ENCODE peak calls at places on chromosomes 4 and X, in seven cellular contexts. F is H9, M is mesendoderm, D is neuronal stem cell, R is H1, E is mesenchymal stem cell, L is trophoblast cell. K is an unnamed sample.

GRCh38 chr4:165720411-165721082 is 152.5 kb upstream of the TLL1 start:
- DNase-seq in M (no peak), L (no peak), D (no peak), R (no peak), F (no peak), E (no peak), K (no peak)

GRCh38 chr4:41296995-41297394 is 40.3 kb downstream of the UCHL1 start:
- DNase-seq in E (peak), R (no peak), L (no peak), F (no peak), M (no peak), D (no peak), K (no peak)

GRCh38 chr4:47251363-47252135 is 212.0 kb downstream of the COMMD8 start:
- DNase-seq in R (no peak), F (peak), D (no peak), E (no peak), M (peak), L (no peak), K (no peak)

GRCh38 chr4:58962424-58962823 is 1852.2 kb upstream of the IGFBP7 start:
- DNase-seq in R (no peak), E (no peak), D (no peak), L (no peak), M (no peak), F (no peak), K (no peak)

GRCh38 chr4:26263165-26263564 is 57.6 kb upstream of the RBPJ start:
- DNase-seq in L (no peak), F (peak), M (peak), R (no peak), D (no peak), E (no peak), K (no peak)

GRCh38 chr4:38145033-38145673 is 185.0 kb downstream of the PTTG2 start:
- DNase-seq in D (no peak), F (no peak), E (no peak), L (no peak), M (no peak), R (no peak), K (no peak)

GRCh38 chr4:168751263-168752225 is 254.7 kb downstream of the PALLD start:
- DNase-seq in E (peak), F (no peak), M (no peak), L (peak), D (no peak), R (no peak), K (peak)

GRCh38 chr4:145231906-145232700 is 51.7 kb upstream of the OTUD4 start:
- DNase-seq in R (no peak), L (no peak), E (no peak), M (no peak), D (no peak), F (no peak), K (peak)

GRCh38 chr4:143728171-143728570 is 27.7 kb upstream of the FREM3 start:
- DNase-seq in M (no peak), R (no peak), L (no peak), F (no peak), E (no peak), D (no peak), K (peak)

GRCh38 chr4:52015366-52015765 is 4.8 kb downstream of the LRRC66 start:
- DNase-seq in M (peak), F (no peak), L (no peak), E (peak), R (no peak), D (no peak), K (no peak)

GRCh38 chr4:108533876-108534275 is 86.5 kb upstream of the RPL34 start:
- DNase-seq in D (no peak), F (no peak), R (no peak), M (no peak), L (no peak), E (no peak), K (no peak)

GRCh38 chr4:82900016-82900334 is 560 bp upstream of the THAP9 start:
- DNase-seq in F (no peak), M (no peak), E (no peak), R (no peak), L (no peak), D (peak), K (peak)

GRCh38 chr4:17276821-17277220 is 235.1 kb downstream of the QDPR start:
- DNase-seq in L (no peak), M (peak), E (peak), D (no peak), R (no peak), F (no peak), K (peak)

GRCh38 chr4:156516698-156517097 is 454.9 kb downstream of the PDGFC start:
- DNase-seq in L (no peak), M (no peak), F (no peak), E (no peak), D (no peak), R (no peak), K (peak)

GRCh38 chr4:11774346-11774745 is 345.7 kb upstream of the HS3ST1 start:
- DNase-seq in M (no peak), E (no peak), R (no peak), D (no peak), L (no peak), F (no peak), K (no peak)

GRCh38 chr4:136484996-136485395 is 1047.3 kb downstream of the PCDH18 start:
- DNase-seq in F (no peak), E (no peak), M (peak), L (peak), R (no peak), D (no peak), K (no peak)

GRCh38 chr4:126957555-126958440 is 675.0 kb upstream of the INTU start:
- DNase-seq in R (no peak), D (no peak), L (no peak), M (no peak), E (peak), F (no peak), K (peak)

GRCh38 chr4:127045872-127046271 is 586.9 kb upstream of the INTU start:
- DNase-seq in L (no peak), R (no peak), E (no peak), M (no peak), F (peak), D (no peak), K (no peak)

GRCh38 chr4:32142075-32142474 is 1421.9 kb downstream of the PCDH7 start:
- DNase-seq in M (no peak), F (no peak), D (no peak), E (no peak), L (no peak), R (no peak), K (no peak)

GRCh38 chr4:121736735-121737351 is 28.1 kb downstream of the SMIM43 start:
- DNase-seq in F (no peak), M (peak), L (no peak), R (peak), D (peak), E (peak), K (peak)

GRCh38 chr4:138242076-138242829 is at the start of gene SLC7A11:
- DNase-seq in D (peak), L (peak), E (peak), R (peak), M (peak), F (peak), K (peak)

GRCh38 chr4:158189409-158189808 is 16.6 kb upstream of the GASK1B start:
- DNase-seq in F (no peak), L (no peak), M (no peak), E (no peak), D (no peak), R (no peak), K (no peak)

GRCh38 chr4:96016615-96017299 is 176.9 kb downstream of the PDHA2 start:
- DNase-seq in L (no peak), F (no peak), E (peak), R (no peak), M (peak), D (no peak), K (no peak)

GRCh38 chrX:129980043-129980442 is 2.4 kb upstream of the BCORL1 start:
- DNase-seq in F (no peak), L (no peak), D (no peak), M (no peak), E (no peak), R (peak), K (no peak)

GRCh38 chrX:132615396-132616131 is 126.7 kb upstream of the MBNL3 start:
- DNase-seq in D (peak), L (no peak), M (peak), F (peak), R (peak), E (peak), K (peak)

GRCh38 chr4:119604266-119604665 is 24.3 kb downstream of the PDE5A start:
- DNase-seq in R (no peak), D (no peak), F (no peak), E (no peak), L (no peak), M (no peak), K (no peak)
- H2BK5ac ChIP-seq in R (no peak), D (no peak), F (no peak), E (no peak), L (no peak), M (no peak), K (no peak)

GRCh38 chr4:76061421-76061820 is 13.1 kb upstream of the ART3 start:
- DNase-seq in F (no peak), D (no peak), M (no peak), L (no peak), R (no peak), E (no peak), K (no peak)
- H2BK5ac ChIP-seq in F (no peak), D (no peak), M (no peak), L (no peak), R (no peak), E (no peak), K (no peak)

GRCh38 chr4:169885893-169886292 is 128.1 kb upstream of the HPF1 start:
- DNase-seq in L (no peak), D (no peak), E (no peak), F (no peak), M (peak), R (no peak), K (no peak)

DNA sequence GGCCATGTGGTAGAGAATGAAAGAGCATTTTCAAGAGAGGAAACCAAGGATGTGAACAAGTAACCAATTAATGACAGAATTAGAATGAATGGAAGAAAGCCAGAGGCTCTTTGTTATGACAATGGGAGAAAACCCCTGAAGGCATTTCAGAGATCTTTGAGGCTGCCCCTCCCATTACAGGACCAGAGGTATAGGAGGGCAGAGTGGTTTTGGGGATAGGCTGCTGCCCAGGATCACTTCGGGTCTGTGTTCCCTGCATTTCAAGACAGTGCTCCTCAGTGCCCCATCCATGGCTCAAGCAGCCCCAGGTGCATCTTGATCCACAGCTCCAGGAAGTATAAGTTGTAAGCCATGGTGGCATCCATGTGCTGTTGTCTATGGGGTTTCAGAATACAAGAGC is 124.0 kb upstream of the HPF1 start:
- DNase-seq in R (no peak), M (no peak), L (no peak), F (no peak), E (no peak), D (no peak), K (no peak)
- H2BK5ac ChIP-seq in R (no peak), M (no peak), L (no peak), F (no peak), E (no peak), D (no peak), K (no peak)

DNA sequence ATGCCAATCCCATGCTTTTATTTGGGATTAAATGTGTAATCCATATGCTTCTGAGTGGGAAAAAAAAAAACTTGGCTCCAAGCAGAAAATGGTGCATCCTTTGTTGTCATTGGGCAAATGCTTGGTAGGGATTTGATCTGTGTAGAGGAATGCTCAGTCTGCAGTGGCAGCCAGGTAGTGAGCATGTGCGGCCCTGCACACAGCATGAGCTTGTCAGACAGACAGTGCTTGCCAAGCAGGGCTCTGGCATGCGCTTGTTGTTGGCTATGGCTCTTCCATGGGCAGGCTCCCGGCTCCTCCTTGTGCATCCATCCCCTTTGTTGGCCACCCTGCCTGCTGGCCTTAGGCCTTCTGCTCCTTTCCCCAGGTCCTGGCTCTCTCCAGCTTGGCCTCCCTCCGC is 130.3 kb downstream of the GPR143 start:
- DNase-seq in R (no peak), F (no peak), D (no peak), E (no peak), M (no peak), L (no peak), K (no peak)
- H2BK5ac ChIP-seq in R (no peak), F (no peak), D (no peak), E (no peak), M (no peak), L (no peak), K (no peak)

DNA sequence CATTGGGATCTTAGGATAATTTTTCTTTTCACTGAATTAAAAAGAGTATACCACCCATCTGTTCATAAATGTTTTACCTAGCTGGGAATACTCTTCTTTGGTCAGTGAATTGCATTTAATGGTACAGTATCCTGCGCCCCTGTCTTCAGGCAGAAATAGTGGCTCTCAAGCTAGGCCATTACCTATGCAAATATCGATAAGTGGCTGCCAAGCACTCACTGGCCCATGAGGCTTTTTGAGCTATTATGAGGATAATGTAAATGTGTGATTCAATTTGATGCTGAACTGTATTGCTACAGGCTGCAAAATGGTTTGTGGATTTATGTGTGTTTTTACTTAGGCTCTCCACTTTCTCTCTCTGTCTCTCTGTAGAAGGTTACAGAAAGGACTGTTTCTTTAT is 30.1 kb upstream of the MTMR1 start:
- DNase-seq in F (no peak), R (no peak), D (no peak), E (no peak), M (no peak), L (no peak), K (no peak)
- H2BK5ac ChIP-seq in F (no peak), R (no peak), D (no peak), E (no peak), M (no peak), L (no peak), K (no peak)

GRCh38 chr4:66235876-66236275 is 565.6 kb upstream of the EPHA5 start:
- DNase-seq in E (no peak), M (no peak), L (no peak), F (no peak), D (no peak), R (no peak), K (no peak)
- H2BK5ac ChIP-seq in E (no peak), M (no peak), L (no peak), F (no peak), D (no peak), R (no peak), K (no peak)

GRCh38 chrX:6244666-6245065 is 16.0 kb upstream of the NLGN4X start:
- DNase-seq in L (no peak), E (no peak), M (no peak), R (no peak), F (no peak), D (no peak), K (no peak)
- H2BK5ac ChIP-seq in L (no peak), E (no peak), M (no peak), R (no peak), F (no peak), D (no peak), K (no peak)

GRCh38 chr4:176259330-176260090 is 9.5 kb downstream of the ASB5 start:
- DNase-seq in E (peak), F (no peak), L (peak), M (peak), D (no peak), R (no peak), K (peak)
- H2BK5ac ChIP-seq in E (no peak), F (no peak), L (no peak), M (peak), D (no peak), R (no peak), K (peak)

GRCh38 chr4:76233967-76234678 is 17.4 kb upstream of the FAM47E start:
- DNase-seq in E (peak), D (no peak), L (no peak), R (peak), F (peak), M (peak), K (no peak)
- H2BK5ac ChIP-seq in E (no peak), D (no peak), L (peak), R (peak), F (no peak), M (peak), K (no peak)